ENCODE peak calls at places on chromosomes 3 and 15, in eight cellular contexts. L, V, S, B, U, W, K and N are unnamed samples.

GRCh38 chr3:78734048-78734637 is 1033.7 kb downstream of the ROBO1 start:
- DNase-seq in S (no peak), B (no peak), U (no peak), W (no peak), L (no peak), V (peak), K (no peak), N (no peak)

GRCh38 chr15:75985966-75986365 is 26.3 kb downstream of the NRG4 start:
- DNase-seq in U (no peak), K (no peak), V (no peak), B (no peak), L (no peak), S (no peak), W (no peak), N (no peak)

GRCh38 chr3:188683032-188683491 is 488.7 kb upstream of the TPRG1 start:
- DNase-seq in B (peak), L (no peak), U (no peak), W (no peak), K (no peak), V (no peak), S (no peak), N (no peak)

GRCh38 chr3:50226888-50227389 is 9.1 kb upstream of the GNAI2 start:
- DNase-seq in L (no peak), S (peak), U (no peak), V (no peak), B (no peak), K (no peak), W (no peak), N (peak)

GRCh38 chr3:128618398-128618726 is 32.3 kb downstream of the RPN1 start:
- DNase-seq in W (no peak), U (no peak), V (no peak), L (no peak), B (no peak), S (no peak), K (no peak), N (no peak)

GRCh38 chr3:14237431-14237830 is 58.8 kb downstream of the LSM3 start:
- DNase-seq in S (peak), U (no peak), L (no peak), B (peak), K (no peak), W (no peak), V (no peak), N (no peak)

GRCh38 chr15:88036154-88036839 is 220.2 kb downstream of the NTRK3 start:
- DNase-seq in B (no peak), V (no peak), W (no peak), K (no peak), S (no peak), L (no peak), U (no peak), N (no peak)

GRCh38 chr15:68636256-68636655 is 57.5 kb downstream of the CORO2B start:
- DNase-seq in B (no peak), U (no peak), S (no peak), L (no peak), W (no peak), K (no peak), V (no peak), N (no peak)

GRCh38 chr3:119628816-119629445 is 31.2 kb downstream of the PLA1A start:
- DNase-seq in B (no peak), W (no peak), U (no peak), S (no peak), K (no peak), V (no peak), L (no peak), N (no peak)

GRCh38 chr3:39105687-39106063 is 1.8 kb downstream of the GORASP1 start:
- DNase-seq in V (no peak), K (no peak), B (no peak), W (no peak), U (no peak), S (no peak), L (no peak), N (no peak)

GRCh38 chr3:11581237-11582122 is 62.2 kb downstream of the VGLL4 start:
- DNase-seq in W (no peak), V (no peak), K (no peak), S (no peak), B (no peak), U (no peak), L (no peak), N (no peak)

GRCh38 chr15:100879046-100879445 is 585 bp upstream of the ALDH1A3 start:
- DNase-seq in L (no peak), V (no peak), W (no peak), S (no peak), K (no peak), U (no peak), B (no peak), N (no peak)

GRCh38 chr15:62307551-62307950 is 142.5 kb upstream of the C2CD4B start:
- DNase-seq in K (no peak), B (no peak), U (no peak), V (no peak), S (no peak), W (no peak), L (no peak), N (no peak)

GRCh38 chr15:50138391-50138790 is 19.4 kb upstream of the ATP8B4 start:
- DNase-seq in W (no peak), K (no peak), B (no peak), U (no peak), V (no peak), S (no peak), L (no peak), N (no peak)

GRCh38 chr15:59501531-59502113 is 63.6 kb downstream of the FAM81A start:
- DNase-seq in L (no peak), B (no peak), W (no peak), U (peak), V (peak), S (no peak), K (peak), N (peak)

GRCh38 chr3:13544293-13544831 is 4.6 kb upstream of the FBLN2 start:
- DNase-seq in K (no peak), V (no peak), U (no peak), W (no peak), S (no peak), B (no peak), L (no peak), N (no peak)

GRCh38 chr3:153848701-153849100 is 272.5 kb upstream of the ARHGEF26 start:
- DNase-seq in K (peak), U (no peak), B (no peak), L (no peak), S (no peak), V (no peak), W (no peak), N (no peak)

GRCh38 chr3:21621396-21621695 is 129.7 kb downstream of the ZNF385D start:
- DNase-seq in W (no peak), V (no peak), U (no peak), K (no peak), B (no peak), S (no peak), L (no peak), N (no peak)

GRCh38 chr3:177753498-177754155 is 556.3 kb upstream of the TBL1XR1 start:
- DNase-seq in W (no peak), K (no peak), V (no peak), U (no peak), B (peak), S (peak), L (no peak), N (no peak)

GRCh38 chr3:100954990-100955389 is 38.2 kb downstream of the ABI3BP start:
- DNase-seq in K (no peak), S (peak), W (no peak), V (no peak), B (peak), L (no peak), U (no peak), N (no peak)

GRCh38 chr3:186821429-186822367 is 15.4 kb upstream of the RFC4 start:
- DNase-seq in U (peak), K (no peak), S (no peak), B (no peak), L (no peak), V (no peak), W (no peak), N (peak)

GRCh38 chr15:89165677-89166076 is 55.7 kb downstream of the RLBP1 start:
- DNase-seq in W (no peak), L (no peak), V (no peak), U (no peak), B (no peak), S (no peak), K (no peak), N (no peak)

GRCh38 chr3:10338591-10339369 is 17.9 kb upstream of the SEC13 start:
- DNase-seq in S (peak), K (no peak), V (no peak), U (no peak), B (no peak), W (no peak), L (no peak), N (no peak)

GRCh38 chr3:48415251-48415953 is 14.5 kb downstream of the PLXNB1 start:
- DNase-seq in K (no peak), W (no peak), L (no peak), V (no peak), S (peak), U (no peak), B (no peak), N (no peak)

GRCh38 chr3:132262305-132262704 is 54.9 kb upstream of the ACP3 start:
- DNase-seq in V (no peak), L (no peak), W (no peak), U (no peak), K (no peak), B (no peak), S (no peak), N (no peak)